ENCODE peak calls at places on chromosomes 4 and X, in five cellular contexts. K, D, X, L and U are unnamed samples.

GRCh38 chr4:176066757-176067156 is 1.1 kb downstream of the WDR17 start:
- DNase-seq in L (no peak), K (no peak), D (no peak), X (no peak), U (no peak)

GRCh38 chr4:88240297-88240714 is 44.1 kb downstream of the PPM1K start:
- DNase-seq in X (no peak), L (no peak), K (no peak), D (peak), U (no peak)

GRCh38 chr4:8573266-8573665 is 6.9 kb upstream of the GPR78 start:
- DNase-seq in K (no peak), L (no peak), X (no peak), D (no peak), U (no peak)

GRCh38 chrX:49186125-49187027 is at the start of gene PRICKLE3:
- DNase-seq in K (peak), X (no peak), D (peak), L (peak), U (peak)

GRCh38 chr4:159508917-159509500 is 406.1 kb downstream of the RAPGEF2 start:
- DNase-seq in L (no peak), K (no peak), X (no peak), D (no peak), U (no peak)

GRCh38 chrX:69046996-69047490 is 118.2 kb downstream of the PJA1 start:
- DNase-seq in K (no peak), L (no peak), D (peak), X (no peak), U (no peak)

GRCh38 chr4:34309356-34309900 is 1934.9 kb downstream of the ARAP2 start:
- DNase-seq in D (no peak), L (no peak), K (no peak), X (no peak), U (no peak)

GRCh38 chr4:87123241-87123640 is 97.2 kb downstream of the KLHL8 start:
- DNase-seq in K (no peak), L (no peak), D (no peak), X (no peak), U (no peak)

GRCh38 chrX:132001127-132001526 is 22.0 kb upstream of the STK26 start:
- DNase-seq in X (no peak), K (no peak), L (no peak), D (no peak), U (no peak)

GRCh38 chr4:83536649-83537352 is 893 bp downstream of the GPAT3 start:
- DNase-seq in L (no peak), X (no peak), D (no peak), K (no peak), U (no peak)

GRCh38 chr4:113113151-113113550 is 63.7 kb downstream of the ANK2 start:
- DNase-seq in X (no peak), L (no peak), D (no peak), K (no peak), U (no peak)

GRCh38 chr4:9716093-9716492 is 65.3 kb upstream of the DRD5 start:
- DNase-seq in K (no peak), L (no peak), X (no peak), D (no peak), U (no peak)

GRCh38 chr4:158676076-158676475 is 4.0 kb downstream of the ETFDH start:
- DNase-seq in D (no peak), L (no peak), K (no peak), X (no peak), U (no peak)

GRCh38 chr4:71214578-71214977 is 124.2 kb upstream of the SLC4A4 start:
- DNase-seq in K (no peak), X (no peak), L (no peak), D (no peak), U (no peak)

GRCh38 chrX:77668391-77669237 is 117.4 kb downstream of the ATRX start:
- DNase-seq in X (no peak), D (no peak), L (peak), K (peak), U (peak)

GRCh38 chrX:148562846-148563245 is 62.4 kb downstream of the AFF2 start:
- DNase-seq in K (no peak), X (no peak), D (no peak), L (no peak), U (no peak)

GRCh38 chr4:109827672-109828071 is at the start of gene RRH:
- DNase-seq in K (no peak), D (no peak), L (no peak), X (no peak), U (no peak)

GRCh38 chr4:48109413-48110263 is 24.4 kb downstream of the TXK start:
- DNase-seq in X (no peak), L (peak), K (peak), D (no peak), U (peak)

GRCh38 chrX:136546369-136546768 is 14.4 kb downstream of the VGLL1 start:
- DNase-seq in K (no peak), X (no peak), D (no peak), L (no peak), U (no peak)

GRCh38 chrX:124228849-124229248 is 103.6 kb upstream of the TEX13D start:
- DNase-seq in D (no peak), K (no peak), X (no peak), L (no peak), U (no peak)

GRCh38 chr4:74133786-74134499 is 24.0 kb upstream of the MTHFD2L start:
- DNase-seq in X (peak), L (peak), D (peak), K (peak), U (peak)

GRCh38 chrX:21990812-21991211 is 41.3 kb upstream of the PHEX start:
- DNase-seq in K (no peak), X (no peak), D (no peak), L (no peak), U (no peak)

GRCh38 chr4:183797445-183798248 is 107.5 kb upstream of the STOX2 start:
- DNase-seq in X (no peak), D (peak), K (peak), L (no peak), U (no peak)

GRCh38 chr4:4666187-4666586 is 124.3 kb upstream of the STX18 start:
- DNase-seq in X (no peak), L (no peak), D (no peak), K (no peak), U (no peak)

GRCh38 chr4:5036239-5036638 is 15.0 kb upstream of the STK32B start:
- DNase-seq in D (no peak), K (no peak), L (peak), X (no peak), U (no peak)

GRCh38 chr4:57154191-57154590 is 44.0 kb upstream of the IGFBP7 start:
- DNase-seq in X (no peak), L (no peak), K (no peak), D (no peak), U (no peak)

GRCh38 chr4:185500035-185500434 is 28.5 kb upstream of the CCDC110 start:
- DNase-seq in L (no peak), K (no peak), X (no peak), D (no peak), U (peak)

GRCh38 chr4:81922271-81922775 is 450.6 kb upstream of the RASGEF1B start:
- DNase-seq in X (no peak), K (no peak), D (no peak), L (no peak), U (no peak)

GRCh38 chr4:150986085-150986484 is 29.0 kb downstream of the LRBA start:
- DNase-seq in D (no peak), K (no peak), X (no peak), L (no peak), U (no peak)

GRCh38 chr4:28259951-28260350 is 1399.3 kb downstream of the STIM2 start:
- DNase-seq in L (no peak), D (no peak), X (no peak), K (no peak), U (no peak)

GRCh38 chrX:1359477-1359873 is 22.9 kb downstream of the IL3RA start:
- DNase-seq in X (no peak), L (no peak), K (no peak), D (no peak), U (no peak)

GRCh38 chrX:112851161-112851779 is 10.6 kb upstream of the AMOT start:
- DNase-seq in X (peak), K (no peak), D (no peak), L (no peak), U (no peak)

GRCh38 chr4:141636077-141636770 is at the start of gene IL15:
- DNase-seq in X (no peak), K (peak), D (peak), L (peak), U (peak)

GRCh38 chr4:145501051-145501660 is 19.5 kb downstream of the SMAD1 start:
- DNase-seq in L (no peak), D (no peak), K (no peak), X (no peak), U (no peak)

GRCh38 chr4:189204616-189205015 is 736.1 kb upstream of the FRG1 start:
- DNase-seq in X (no peak), D (no peak), K (no peak), L (no peak), U (no peak)

GRCh38 chr4:4840351-4840750 is 19.1 kb upstream of the MSX1 start:
- DNase-seq in L (no peak), K (no peak), D (no peak), X (no peak), U (no peak)

GRCh38 chr4:10667651-10668341 is 16.8 kb downstream of the CLNK start:
- DNase-seq in L (no peak), K (no peak), X (no peak), D (no peak), U (no peak)

GRCh38 chr4:111449657-111450056 is 695.6 kb upstream of the FAM241A start:
- DNase-seq in X (no peak), D (no peak), K (no peak), L (no peak), U (no peak)

GRCh38 chr4:6177587-6178197 is 22.7 kb downstream of the JAKMIP1 start:
- DNase-seq in K (no peak), D (no peak), X (no peak), L (peak), U (no peak)

GRCh38 chrX:49956313-49956712 is 33.9 kb downstream of the CLCN5 start:
- DNase-seq in K (no peak), D (no peak), X (no peak), L (no peak), U (no peak)

GRCh38 chr4:122602277-122603142 is 18.4 kb downstream of the IL21 start:
- DNase-seq in K (peak), L (peak), X (no peak), D (no peak), U (peak)
- TF ChIP-seq KDM1A in K (no peak), L (no peak), X (no peak), D (no peak), U (no peak)

GRCh38 chrX:39774804-39775112 is 323.0 kb downstream of the BCOR start:
- DNase-seq in L (no peak), D (no peak), X (no peak), K (no peak), U (no peak)
- TF ChIP-seq KDM1A in L (no peak), D (no peak), X (no peak), K (no peak), U (no peak)

GRCh38 chr4:2393353-2394270 is 24.8 kb downstream of the ZFYVE28 start:
- DNase-seq in L (peak), K (no peak), D (peak), X (no peak), U (peak)
- TF ChIP-seq KDM1A in L (no peak), K (no peak), D (no peak), X (no peak), U (no peak)

DNA sequence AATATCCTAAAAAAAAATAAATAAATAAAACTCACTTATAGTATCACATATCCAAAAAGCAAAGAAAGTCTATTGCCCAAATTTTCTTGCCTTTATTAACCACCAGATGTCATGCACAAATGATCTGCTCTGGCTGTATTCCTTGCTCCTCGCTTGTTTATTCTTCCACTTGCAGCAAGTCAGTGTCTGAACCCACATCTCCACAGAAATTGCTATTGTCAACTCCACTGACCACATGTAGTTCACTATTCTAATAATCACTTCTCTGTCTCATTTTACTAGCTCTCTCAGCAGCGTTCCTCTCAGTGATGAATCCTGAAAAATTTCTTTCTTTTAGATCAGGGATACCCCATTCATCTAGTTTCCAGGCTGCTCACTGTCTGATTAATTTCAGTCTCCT is 29.3 kb upstream of the CXXC4 start:
- DNase-seq in X (no peak), L (no peak), D (no peak), K (no peak), U (no peak)
- TF ChIP-seq KDM1A in X (no peak), L (no peak), D (no peak), K (no peak), U (no peak)

GRCh38 chr4:129282293-129282692 is 186.3 kb downstream of the C4orf33 start:
- DNase-seq in X (no peak), D (no peak), L (no peak), K (no peak), U (no peak)

DNA sequence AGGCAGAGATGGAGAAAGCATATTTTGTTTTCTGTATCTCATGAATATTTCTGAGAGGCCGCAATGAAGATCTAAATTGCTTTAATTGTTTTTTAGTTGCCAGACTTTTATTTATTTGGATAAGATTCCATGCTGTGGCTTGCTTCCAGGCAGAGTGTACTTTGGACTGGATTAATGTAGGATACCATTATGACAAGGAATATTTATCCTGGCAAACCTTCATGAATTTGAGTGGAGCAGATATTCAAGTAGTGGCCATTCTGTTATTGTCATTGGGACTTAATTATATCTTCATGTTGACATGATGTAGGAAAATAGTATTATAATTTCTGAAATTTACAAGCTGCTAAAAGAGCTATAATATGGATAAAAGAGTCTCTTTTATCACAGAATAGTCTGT is 182.9 kb downstream of the C4orf33 start:
- DNase-seq in X (no peak), D (no peak), K (no peak), L (no peak), U (no peak)
- TF ChIP-seq KDM1A in X (no peak), D (no peak), K (no peak), L (no peak), U (no peak)

DNA sequence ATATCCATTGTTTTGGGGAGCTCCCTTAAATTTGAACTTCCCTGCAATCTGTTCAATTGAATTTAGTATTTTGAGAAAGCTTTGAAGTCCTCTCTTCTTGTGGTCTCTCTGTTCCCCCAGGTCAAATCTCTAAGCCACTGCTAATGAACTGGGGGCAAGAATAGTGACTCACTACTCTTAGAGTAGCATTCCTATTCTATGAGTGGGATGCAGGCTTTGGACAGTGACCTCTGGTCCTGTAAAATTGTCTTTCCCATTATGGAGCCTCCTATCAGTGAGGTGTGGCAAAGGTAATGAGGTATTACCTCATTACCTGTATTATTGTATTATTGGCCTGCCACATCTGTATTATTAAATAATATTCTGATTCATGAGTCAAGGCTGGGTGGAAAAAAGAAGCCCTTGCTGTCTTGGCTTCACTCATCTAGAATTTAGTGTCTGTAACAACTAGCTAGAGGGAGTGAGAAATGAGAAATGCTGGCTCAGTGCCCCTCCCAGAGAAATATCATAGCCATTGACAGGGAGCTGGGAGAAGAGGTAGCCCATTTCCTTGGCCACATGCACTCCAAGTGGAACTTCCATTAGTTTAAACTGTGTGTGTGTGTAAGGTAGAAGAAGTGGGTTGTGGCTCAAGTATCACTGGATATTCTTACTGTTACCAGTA is 393.9 kb upstream of the CTSO start:
- DNase-seq in L (no peak), K (no peak), X (no peak), D (no peak), U (no peak)
- TF ChIP-seq KDM1A in L (no peak), K (no peak), X (no peak), D (no peak), U (no peak)

GRCh38 chr4:60944070-60944469 is 256.1 kb upstream of the ADGRL3 start:
- DNase-seq in D (no peak), X (no peak), L (no peak), K (no peak), U (peak)

GRCh38 chr4:60948008-60948407 is 252.1 kb upstream of the ADGRL3 start:
- DNase-seq in X (no peak), D (no peak), K (no peak), L (no peak), U (no peak)

DNA sequence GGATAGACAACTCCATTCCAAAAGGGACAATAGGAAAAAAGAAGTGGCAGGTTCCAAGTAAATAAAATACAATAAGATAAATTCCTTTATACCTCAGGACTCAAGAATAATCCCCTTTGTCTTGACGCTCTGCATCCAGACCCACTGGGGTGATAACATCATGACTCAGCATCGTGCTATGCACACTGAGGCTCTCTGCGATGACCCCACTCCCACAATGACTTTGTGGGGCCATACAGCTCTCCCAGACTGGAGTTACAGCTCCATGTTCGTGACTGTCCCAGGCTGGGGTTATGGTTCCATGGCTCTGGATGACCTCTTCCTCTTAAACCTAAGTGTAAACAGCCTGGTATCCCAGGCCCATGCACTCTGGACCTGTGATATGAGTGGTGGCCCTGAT is 254.5 kb upstream of the ADGRL3 start:
- DNase-seq in K (no peak), D (no peak), L (peak), X (no peak), U (no peak)
- TF ChIP-seq KDM1A in K (no peak), D (no peak), L (no peak), X (no peak), U (no peak)

GRCh38 chrX:46278591-46278990 is 266.6 kb downstream of the ZNF674 start:
- DNase-seq in X (no peak), L (no peak), K (no peak), D (no peak), U (no peak)

GRCh38 chrX:46279925-46280313 is 265.3 kb downstream of the ZNF674 start:
- DNase-seq in K (no peak), D (no peak), L (no peak), X (no peak), U (no peak)

DNA sequence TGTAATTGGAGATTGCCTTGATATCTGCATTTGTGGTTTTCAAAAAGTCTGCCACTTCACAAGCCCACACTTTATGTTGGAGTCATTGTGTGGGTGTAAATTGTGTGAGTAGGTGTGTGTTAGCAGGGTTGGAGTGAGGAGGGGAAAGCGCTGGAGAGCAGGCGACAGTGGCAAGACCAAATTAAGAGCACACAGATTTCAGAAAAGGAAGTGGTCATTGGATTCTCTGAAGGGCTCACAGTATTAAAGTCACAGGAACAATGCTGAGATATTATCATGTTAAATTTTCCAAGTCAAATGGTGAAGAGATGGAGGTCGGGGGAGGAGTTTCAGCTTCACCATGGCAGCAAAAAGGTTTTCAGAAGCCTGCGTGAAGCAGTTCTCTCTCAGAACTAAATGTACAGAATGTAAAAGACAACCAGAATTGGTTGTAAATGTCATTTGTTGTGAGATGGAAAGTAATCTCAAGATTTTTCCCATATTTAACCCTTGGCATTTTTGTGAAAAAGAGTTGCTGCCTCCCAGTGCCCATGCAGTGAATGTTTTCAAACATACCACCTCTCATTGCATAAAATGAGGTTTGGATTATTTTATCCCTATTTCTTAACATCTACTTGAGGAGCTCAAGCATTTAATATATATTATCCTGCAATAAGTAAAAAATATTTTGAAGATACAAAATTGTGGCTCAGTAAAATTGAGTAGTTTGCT is 265.9 kb downstream of the ZNF674 start:
- DNase-seq in X (no peak), K (no peak), L (no peak), D (no peak), U (no peak)
- TF ChIP-seq KDM1A in X (no peak), K (no peak), L (no peak), D (no peak), U (no peak)

GRCh38 chrX:126165721-126166401 is at the start of gene DCAF12L2:
- DNase-seq in D (peak), X (no peak), K (peak), L (no peak), U (no peak)
- TF ChIP-seq KDM1A in D (no peak), X (no peak), K (no peak), L (no peak), U (no peak)